ENCODE peak calls at places on chromosomes 7 and 10, in five cellular contexts. R is GM10248, C is activated B cell treated with CpG ODN at 0.5 μM for 24 hours, G is left colon, N is NCI-H510A treated with DMSO at 0.1 percent for 48 hours. J is an unnamed sample.

GRCh38 chr7:1993031-1993685 is 239.6 kb downstream of the MAD1L1 start:
- DNase-seq in R (no peak), G (no peak), C (no peak), N (no peak), J (no peak)

GRCh38 chr7:131272086-131272485 is 55.6 kb upstream of the MKLN1 start:
- DNase-seq in R (no peak), C (no peak), G (no peak), N (no peak), J (no peak)

GRCh38 chr7:38393874-38394273 is 120.4 kb upstream of the TARP start:
- DNase-seq in R (peak; percentile 43), N (no peak), G (no peak), C (no peak), J (no peak)

GRCh38 chr7:1539346-1540321 is 9.1 kb downstream of the MAFK start:
- DNase-seq in N (no peak), R (no peak), C (no peak), G (no peak), J (no peak)

GRCh38 chr7:42832672-42833071 is 79.2 kb downstream of the C7orf25 start:
- DNase-seq in G (no peak), R (no peak), N (no peak), C (no peak), J (no peak)

GRCh38 chr7:2757361-2757903 is 69.4 kb downstream of the AMZ1 start:
- DNase-seq in C (peak; percentile 4), G (no peak), R (no peak), N (peak; percentile 64), J (no peak)

GRCh38 chr7:107318523-107319160 is 149.8 kb downstream of the HBP1 start:
- DNase-seq in C (no peak), R (no peak), G (no peak), N (no peak), J (no peak)

GRCh38 chr7:93757421-93757820 is 133.1 kb downstream of the TFPI2 start:
- DNase-seq in R (no peak), G (no peak), N (no peak), C (no peak), J (no peak)

GRCh38 chr7:46071601-46072000 is 150.5 kb upstream of the IGFBP3 start:
- DNase-seq in N (no peak), C (no peak), G (no peak), R (no peak), J (peak; percentile 15)

GRCh38 chr10:24469993-24470392 is 253.7 kb downstream of the ARHGAP21 start:
- DNase-seq in C (no peak), G (peak; percentile 68), N (no peak), R (no peak), J (no peak)

GRCh38 chr7:70325509-70326101 is 727.3 kb downstream of the AUTS2 start:
- DNase-seq in C (no peak), G (no peak), N (no peak), R (no peak), J (peak; percentile 74)

GRCh38 chr7:130324270-130324669 is 20.3 kb upstream of the CPA5 start:
- DNase-seq in R (no peak), C (no peak), G (no peak), N (no peak), J (no peak)

GRCh38 chr10:32979041-32979440 is 21.0 kb upstream of the ITGB1 start:
- DNase-seq in R (no peak), C (no peak), G (no peak), N (no peak), J (no peak)

GRCh38 chr7:159211540-159212182 is 67.0 kb upstream of the VIPR2 start:
- DNase-seq in N (no peak), R (no peak), G (no peak), C (no peak), J (no peak)

GRCh38 chr10:97355571-97355975 is 21.0 kb upstream of the FRAT2 start:
- DNase-seq in C (no peak), G (peak; percentile 28), N (no peak), R (no peak), J (no peak)

GRCh38 chr10:28326516-28327493 is 23.9 kb upstream of the MPP7 start:
- DNase-seq in R (no peak), C (no peak), N (no peak), G (no peak), J (peak; percentile 51)

GRCh38 chr7:74013539-74014272 is 14.3 kb upstream of the ELN start:
- DNase-seq in N (no peak), G (no peak), R (no peak), C (no peak), J (no peak)

GRCh38 chr7:142697270-142697669 is 52.0 kb upstream of the PRSS1 start:
- DNase-seq in C (no peak), R (no peak), N (no peak), G (no peak), J (peak; percentile 11)

GRCh38 chr7:27181795-27182275 is 3.2 kb downstream of the HOXA11 start:
- DNase-seq in G (peak; percentile 21), N (no peak), R (no peak), C (no peak), J (no peak)

GRCh38 chr10:122458693-122459092 is 2.7 kb upstream of the HTRA1 start:
- DNase-seq in N (no peak), G (no peak), C (no peak), R (no peak), J (no peak)

GRCh38 chr10:30939643-30940042 is 92.0 kb downstream of the ZNF438 start:
- DNase-seq in R (no peak), N (no peak), C (no peak), G (no peak), J (no peak)